ENCODE peak calls at places on chromosome 16, in six cellular contexts. B, S, P, K, U and W are unnamed samples.

GRCh38 chr16:84196727-84197486 is 6.0 kb downstream of the ADAD2 start:
- DNase-seq in B (no peak), S (no peak), P (no peak), K (no peak), U (no peak), W (no peak)

GRCh38 chr16:10098991-10099390 is 83.2 kb downstream of the GRIN2A start:
- DNase-seq in B (no peak), S (no peak), P (no peak), K (no peak), U (no peak), W (no peak)

GRCh38 chr16:21126518-21126917 is 24.1 kb downstream of the DNAH3 start:
- DNase-seq in B (no peak), S (no peak), P (no peak), K (no peak), U (no peak), W (no peak)

GRCh38 chr16:87619360-87620200 is 17.3 kb downstream of the JPH3 start:
- DNase-seq in B (no peak), S (no peak), P (no peak), K (no peak), U (no peak), W (no peak)

GRCh38 chr16:24540575-24541240 is 1.3 kb downstream of the RBBP6 start:
- DNase-seq in B (no peak), S (no peak), P (no peak), K (no peak), U (no peak), W (no peak)

GRCh38 chr16:86479419-86479818 is 30.9 kb upstream of the FOXF1 start:
- DNase-seq in B (no peak), S (no peak), P (no peak), K (no peak), U (no peak), W (no peak)

GRCh38 chr16:54957403-54957802 is 26.7 kb downstream of the IRX5 start:
- DNase-seq in B (no peak), S (no peak), P (peak), K (no peak), U (no peak), W (no peak)

GRCh38 chr16:85675528-85675927 is 13.2 kb downstream of the GINS2 start:
- DNase-seq in B (no peak), S (no peak), P (no peak), K (no peak), U (no peak), W (no peak)

GRCh38 chr16:82031116-82032084 is 3.7 kb upstream of the HSD17B2 start:
- DNase-seq in B (no peak), S (no peak), P (no peak), K (peak), U (no peak), W (no peak)

DNA sequence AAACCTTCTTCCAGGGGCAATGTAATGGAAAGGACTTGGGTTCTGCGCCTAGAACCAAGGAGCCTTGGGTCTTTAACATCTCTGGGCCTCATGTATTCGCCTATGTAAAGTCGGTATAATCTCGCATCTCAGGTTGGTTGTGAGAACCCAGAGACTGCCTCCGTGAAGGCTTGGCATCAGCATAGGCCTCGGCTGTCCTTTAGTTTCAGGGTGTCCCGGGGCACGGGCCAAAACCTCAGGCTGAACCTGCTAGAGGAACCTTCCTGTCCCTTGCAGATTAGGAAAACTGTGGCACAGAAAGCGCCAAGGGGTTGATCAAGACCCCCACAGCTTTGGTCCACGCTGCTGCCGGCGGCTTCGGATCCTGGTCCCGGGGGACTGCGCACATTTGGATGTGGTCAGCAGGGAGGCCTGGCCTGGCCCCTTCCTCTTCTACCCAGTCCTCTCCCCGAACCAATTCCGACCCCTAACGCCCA is 772 bp upstream of the PHAF1 start:
- DNase-seq in B (no peak), S (no peak), P (no peak), K (no peak), U (no peak), W (no peak)
- H3K4me3 ChIP-seq in B (peak), S (peak), P (peak), K (peak), U (peak), W (peak)

GRCh38 chr16:26454102-26454501 is 612.6 kb upstream of the C16orf82 start:
- DNase-seq in B (no peak), S (no peak), P (no peak), K (no peak), U (no peak), W (no peak)

GRCh38 chr16:26457061-26457460 is 609.7 kb upstream of the C16orf82 start:
- DNase-seq in B (peak), S (no peak), P (no peak), K (no peak), U (no peak), W (no peak)

GRCh38 chr16:26456074-26456473 is 610.7 kb upstream of the C16orf82 start:
- DNase-seq in B (peak), S (no peak), P (no peak), K (no peak), U (no peak), W (no peak)

GRCh38 chr16:26457896-26458295 is 608.8 kb upstream of the C16orf82 start:
- DNase-seq in B (no peak), S (no peak), P (no peak), K (no peak), U (no peak), W (no peak)

DNA sequence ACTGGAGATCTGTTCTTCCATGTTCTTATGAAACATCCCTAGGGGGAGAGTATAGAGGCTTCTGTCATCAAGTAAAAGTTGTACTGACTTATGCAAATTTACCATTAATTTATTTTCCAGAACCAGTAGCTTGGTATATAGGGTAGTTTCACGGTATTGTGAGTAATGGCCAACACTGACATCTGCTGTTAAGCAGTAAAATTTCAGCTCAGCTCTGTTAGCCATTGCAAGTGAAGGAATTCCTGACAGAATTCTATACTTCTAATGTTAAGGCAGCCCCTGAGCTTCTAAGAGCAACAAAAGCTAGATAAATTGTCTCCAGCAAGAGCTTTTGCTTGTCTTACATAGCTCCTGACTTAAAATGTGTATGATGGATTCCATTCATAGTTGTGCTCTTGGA is 613.5 kb upstream of the C16orf82 start:
- DNase-seq in B (no peak), S (no peak), P (no peak), K (no peak), U (no peak), W (no peak)
- TF ChIP-seq CTCF in B (no peak), S (no peak), P (no peak), K (no peak), U (no peak), W (no peak)

DNA sequence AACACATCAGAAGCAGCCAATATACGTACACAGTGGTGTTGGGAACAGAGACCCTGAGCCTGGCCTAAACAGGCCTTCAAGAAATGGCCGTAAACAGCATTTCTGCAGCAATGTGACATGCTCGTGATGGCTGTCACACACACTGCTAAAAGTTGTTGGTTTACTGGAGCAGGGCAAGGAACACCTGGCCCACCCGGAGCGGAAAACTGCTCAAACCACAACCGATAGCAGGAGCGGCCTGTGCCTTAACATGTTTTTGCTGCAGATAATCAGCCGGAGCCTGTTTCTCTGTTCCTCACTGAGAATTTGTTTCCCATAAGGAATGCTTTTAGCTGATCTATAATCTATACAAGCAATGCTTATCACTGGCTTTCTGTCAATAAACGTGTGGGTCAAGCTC is 6.0 kb upstream of the DPEP1 start:
- DNase-seq in B (no peak), S (no peak), P (no peak), K (no peak), U (no peak), W (no peak)
- H3K4me3 ChIP-seq in B (no peak), S (no peak), P (no peak), K (no peak), U (no peak), W (no peak)

GRCh38 chr16:75096730-75097129 is 19.9 kb downstream of the LDHD start:
- DNase-seq in B (no peak), S (no peak), P (peak), K (no peak), U (no peak), W (no peak)
- TF ChIP-seq CTCF in B (no peak), S (no peak), P (peak), K (peak), U (peak), W (peak)

GRCh38 chr16:1979271-1980025 is 1.8 kb downstream of the NOXO1 start:
- DNase-seq in B (no peak), S (no peak), P (peak), K (no peak), U (no peak), W (no peak)
- H3K4me3 ChIP-seq in B (no peak), S (no peak), P (peak), K (no peak), U (no peak), W (no peak)

GRCh38 chr16:13331918-13332317 is 430.5 kb downstream of the SHISA9 start:
- DNase-seq in B (no peak), S (no peak), P (no peak), K (no peak), U (no peak), W (no peak)
- TF ChIP-seq CTCF in B (no peak), S (no peak), P (peak), K (no peak), U (peak), W (no peak)